ENCODE peak calls at places on chromosome 16, in eight cellular contexts. One of them, this sample, is unnamed.

GRCh38 chr16:80591071-80591935 is 50.5 kb downstream of the DYNLRB2 start:
- DNase-seq in foreskin fibroblast: no peak
- DNase-seq in adrenal gland: no peak
- DNase-seq in mucosa of descending colon: no peak
- DNase-seq in GM13976: no peak
- DNase-seq in uterus: no peak
- DNase-seq in AG10803: no peak
- DNase-seq in PC-3: no peak
- DNase-seq in this sample: no peak

GRCh38 chr16:1787322-1788094 is 4.7 kb downstream of the NUBP2 start:
- DNase-seq in PC-3: no peak
- DNase-seq in GM13976: no peak
- DNase-seq in foreskin fibroblast: no peak
- DNase-seq in uterus: no peak
- DNase-seq in mucosa of descending colon: peak; percentile 22
- DNase-seq in AG10803: no peak
- DNase-seq in adrenal gland: no peak
- DNase-seq in this sample: no peak

GRCh38 chr16:74450236-74450635 is 29.0 kb upstream of the CLEC18B start:
- DNase-seq in mucosa of descending colon: no peak
- DNase-seq in adrenal gland: no peak
- DNase-seq in PC-3: no peak
- DNase-seq in uterus: no peak
- DNase-seq in GM13976: no peak
- DNase-seq in foreskin fibroblast: no peak
- DNase-seq in AG10803: peak; percentile 32
- DNase-seq in this sample: no peak

GRCh38 chr16:2520784-2521577 is 810 bp downstream of the AMDHD2 start:
- DNase-seq in foreskin fibroblast: no peak
- DNase-seq in adrenal gland: no peak
- DNase-seq in mucosa of descending colon: peak; percentile 63
- DNase-seq in GM13976: peak; percentile 70
- DNase-seq in uterus: no peak
- DNase-seq in AG10803: no peak
- DNase-seq in PC-3: peak; percentile 76
- DNase-seq in this sample: no peak

GRCh38 chr16:72332926-72333325 is 161.0 kb upstream of the PMFBP1 start:
- DNase-seq in PC-3: no peak
- DNase-seq in uterus: no peak
- DNase-seq in foreskin fibroblast: no peak
- DNase-seq in mucosa of descending colon: no peak
- DNase-seq in AG10803: no peak
- DNase-seq in adrenal gland: no peak
- DNase-seq in GM13976: no peak
- DNase-seq in this sample: no peak

GRCh38 chr16:50932348-50932916 is 190.5 kb downstream of the CYLD start:
- DNase-seq in foreskin fibroblast: no peak
- DNase-seq in PC-3: no peak
- DNase-seq in adrenal gland: no peak
- DNase-seq in mucosa of descending colon: no peak
- DNase-seq in uterus: no peak
- DNase-seq in AG10803: no peak
- DNase-seq in GM13976: no peak
- DNase-seq in this sample: no peak

GRCh38 chr16:31130336-31130812 is 5.2 kb downstream of the PRSS8 start:
- DNase-seq in PC-3: no peak
- DNase-seq in adrenal gland: no peak
- DNase-seq in AG10803: no peak
- DNase-seq in foreskin fibroblast: no peak
- DNase-seq in mucosa of descending colon: peak; percentile 58
- DNase-seq in uterus: no peak
- DNase-seq in GM13976: no peak
- DNase-seq in this sample: no peak

GRCh38 chr16:3825103-3825502 is 55.4 kb downstream of the CREBBP start:
- DNase-seq in GM13976: no peak
- DNase-seq in foreskin fibroblast: peak; percentile 34
- DNase-seq in AG10803: peak; percentile 86
- DNase-seq in uterus: no peak
- DNase-seq in mucosa of descending colon: no peak
- DNase-seq in PC-3: peak; percentile 56
- DNase-seq in adrenal gland: no peak
- DNase-seq in this sample: peak; percentile 56

GRCh38 chr16:79053577-79053976 is 547.0 kb downstream of the MAF start:
- DNase-seq in adrenal gland: no peak
- DNase-seq in PC-3: no peak
- DNase-seq in AG10803: no peak
- DNase-seq in foreskin fibroblast: no peak
- DNase-seq in mucosa of descending colon: no peak
- DNase-seq in GM13976: no peak
- DNase-seq in uterus: no peak
- DNase-seq in this sample: no peak

GRCh38 chr16:4298761-4299522 is 16.9 kb upstream of the GLIS2 start:
- DNase-seq in uterus: peak; percentile 78
- DNase-seq in mucosa of descending colon: peak; percentile 89
- DNase-seq in foreskin fibroblast: peak; percentile 94
- DNase-seq in PC-3: peak; percentile 89
- DNase-seq in GM13976: peak; percentile 13
- DNase-seq in AG10803: peak; percentile 96
- DNase-seq in adrenal gland: peak; percentile 81
- DNase-seq in this sample: peak; percentile 93

GRCh38 chr16:53091508-53092211 is 36.9 kb downstream of the CHD9 start:
- DNase-seq in mucosa of descending colon: peak; percentile 45
- DNase-seq in AG10803: peak; percentile 91
- DNase-seq in foreskin fibroblast: peak; percentile 91
- DNase-seq in uterus: peak; percentile 77
- DNase-seq in PC-3: no peak
- DNase-seq in adrenal gland: peak; percentile 83
- DNase-seq in GM13976: peak; percentile 56
- DNase-seq in this sample: peak; percentile 89

GRCh38 chr16:54647731-54648221 is 282.9 kb upstream of the IRX5 start:
- DNase-seq in adrenal gland: no peak
- DNase-seq in uterus: no peak
- DNase-seq in AG10803: peak; percentile 90
- DNase-seq in mucosa of descending colon: no peak
- DNase-seq in foreskin fibroblast: no peak
- DNase-seq in GM13976: no peak
- DNase-seq in PC-3: no peak
- DNase-seq in this sample: no peak

GRCh38 chr16:66247516-66248089 is 118.9 kb upstream of the CDH5 start:
- DNase-seq in uterus: peak; percentile 73
- DNase-seq in foreskin fibroblast: no peak
- DNase-seq in adrenal gland: no peak
- DNase-seq in AG10803: no peak
- DNase-seq in mucosa of descending colon: no peak
- DNase-seq in PC-3: peak; percentile 9
- DNase-seq in GM13976: no peak
- DNase-seq in this sample: peak; percentile 19

GRCh38 chr16:14678748-14679497 is 15.2 kb downstream of the PLA2G10 start:
- DNase-seq in AG10803: no peak
- DNase-seq in adrenal gland: no peak
- DNase-seq in GM13976: no peak
- DNase-seq in PC-3: no peak
- DNase-seq in mucosa of descending colon: no peak
- DNase-seq in uterus: no peak
- DNase-seq in foreskin fibroblast: no peak
- DNase-seq in this sample: no peak
- TF ChIP-seq CTCF in AG10803: no peak
- TF ChIP-seq CTCF in adrenal gland: no peak
- TF ChIP-seq CTCF in GM13976: no peak
- TF ChIP-seq CTCF in PC-3: no peak
- TF ChIP-seq CTCF in mucosa of descending colon: no peak
- TF ChIP-seq CTCF in uterus: no peak
- TF ChIP-seq CTCF in foreskin fibroblast: no peak
- TF ChIP-seq CTCF in this sample: no peak

GRCh38 chr16:86520317-86521210 is 10.2 kb downstream of the FOXF1 start:
- DNase-seq in uterus: no peak
- DNase-seq in mucosa of descending colon: no peak
- DNase-seq in AG10803: no peak
- DNase-seq in adrenal gland: no peak
- DNase-seq in GM13976: no peak
- DNase-seq in PC-3: no peak
- DNase-seq in foreskin fibroblast: no peak
- DNase-seq in this sample: no peak
- TF ChIP-seq CTCF in uterus: no peak
- TF ChIP-seq CTCF in mucosa of descending colon: no peak
- TF ChIP-seq CTCF in AG10803: no peak
- TF ChIP-seq CTCF in adrenal gland: no peak
- TF ChIP-seq CTCF in GM13976: no peak
- TF ChIP-seq CTCF in PC-3: no peak
- TF ChIP-seq CTCF in foreskin fibroblast: no peak
- TF ChIP-seq CTCF in this sample: peak; percentile 4

GRCh38 chr16:55700961-55701360 is 45.2 kb downstream of the SLC6A2 start:
- DNase-seq in GM13976: no peak
- DNase-seq in adrenal gland: peak; percentile 31
- DNase-seq in AG10803: no peak
- DNase-seq in foreskin fibroblast: no peak
- DNase-seq in uterus: no peak
- DNase-seq in mucosa of descending colon: no peak
- DNase-seq in PC-3: no peak
- DNase-seq in this sample: no peak

GRCh38 chr16:55701442-55702319 is 45.9 kb downstream of the SLC6A2 start:
- DNase-seq in PC-3: peak; percentile 57
- DNase-seq in foreskin fibroblast: peak; percentile 21
- DNase-seq in AG10803: peak; percentile 37
- DNase-seq in uterus: peak; percentile 31
- DNase-seq in adrenal gland: peak; percentile 80
- DNase-seq in mucosa of descending colon: peak; percentile 66
- DNase-seq in GM13976: peak; percentile 62
- DNase-seq in this sample: peak; percentile 33

GRCh38 chr16:55700067-55700466 is 44.3 kb downstream of the SLC6A2 start:
- DNase-seq in uterus: no peak
- DNase-seq in AG10803: no peak
- DNase-seq in adrenal gland: peak; percentile 30
- DNase-seq in mucosa of descending colon: no peak
- DNase-seq in foreskin fibroblast: no peak
- DNase-seq in PC-3: no peak
- DNase-seq in GM13976: no peak
- DNase-seq in this sample: no peak

GRCh38 chr16:55706739-55707487 is 51.1 kb downstream of the SLC6A2 start:
- DNase-seq in adrenal gland: peak; percentile 45
- DNase-seq in mucosa of descending colon: no peak
- DNase-seq in foreskin fibroblast: no peak
- DNase-seq in GM13976: no peak
- DNase-seq in AG10803: no peak
- DNase-seq in uterus: no peak
- DNase-seq in PC-3: no peak
- DNase-seq in this sample: no peak

DNA sequence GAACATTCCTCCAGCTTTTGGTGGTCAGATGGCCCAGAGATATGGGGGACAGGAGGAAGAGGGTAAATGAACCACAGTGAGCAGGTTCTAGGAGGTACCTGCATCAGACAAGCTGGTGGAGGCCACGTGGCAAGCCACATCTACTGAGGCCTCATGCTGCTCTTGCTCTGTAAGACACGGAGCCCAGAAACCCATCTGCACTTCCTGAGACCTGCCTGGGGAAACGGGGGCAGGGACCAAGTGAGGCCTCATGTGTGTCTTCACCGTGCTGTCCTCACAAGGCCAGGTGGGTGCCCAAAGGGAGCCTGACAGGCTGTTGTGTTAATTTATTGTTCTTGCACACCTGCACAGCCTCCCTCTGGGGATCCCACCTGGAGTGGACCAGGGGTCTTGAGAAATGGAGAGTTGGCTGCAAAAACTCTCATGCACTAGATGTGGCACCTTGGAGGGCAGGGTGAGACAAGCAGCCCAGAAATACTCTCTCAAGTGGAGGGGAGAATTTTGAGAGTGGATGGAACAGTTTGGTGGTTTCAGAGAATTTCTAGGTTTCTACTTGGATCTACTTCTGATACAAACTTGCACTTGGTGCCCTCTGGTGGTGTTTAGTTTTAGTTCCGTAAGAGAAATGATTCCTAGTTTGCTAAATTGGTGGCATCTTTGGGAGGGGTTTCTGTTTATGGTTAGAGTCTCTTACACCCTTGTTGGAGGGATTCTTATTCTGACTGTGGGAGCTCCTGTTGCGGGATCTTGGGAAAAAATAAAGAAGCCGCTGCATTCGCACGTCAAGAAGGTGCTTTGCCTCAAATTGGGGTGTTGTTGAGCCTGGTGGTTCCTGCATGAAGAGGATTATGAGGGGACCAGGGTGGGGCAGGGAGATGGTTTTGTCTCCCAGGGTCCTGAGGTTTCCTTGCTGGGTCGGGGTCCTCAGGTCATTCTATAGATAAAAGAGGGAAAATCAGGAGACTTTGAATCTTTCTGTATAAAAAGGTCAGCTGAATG is 47.5 kb downstream of the SLC6A2 start:
- DNase-seq in uterus: no peak
- DNase-seq in foreskin fibroblast: peak; percentile 27
- DNase-seq in GM13976: peak; percentile 38
- DNase-seq in AG10803: peak; percentile 76
- DNase-seq in adrenal gland: peak; percentile 50
- DNase-seq in mucosa of descending colon: no peak
- DNase-seq in PC-3: peak; percentile 61
- DNase-seq in this sample: peak; percentile 56
- TF ChIP-seq CTCF in uterus: peak; percentile 47
- TF ChIP-seq CTCF in foreskin fibroblast: peak; percentile 42
- TF ChIP-seq CTCF in GM13976: peak; percentile 22
- TF ChIP-seq CTCF in AG10803: peak; percentile 79
- TF ChIP-seq CTCF in adrenal gland: peak; percentile 60
- TF ChIP-seq CTCF in mucosa of descending colon: no peak
- TF ChIP-seq CTCF in PC-3: peak; percentile 60
- TF ChIP-seq CTCF in this sample: peak; percentile 83

DNA sequence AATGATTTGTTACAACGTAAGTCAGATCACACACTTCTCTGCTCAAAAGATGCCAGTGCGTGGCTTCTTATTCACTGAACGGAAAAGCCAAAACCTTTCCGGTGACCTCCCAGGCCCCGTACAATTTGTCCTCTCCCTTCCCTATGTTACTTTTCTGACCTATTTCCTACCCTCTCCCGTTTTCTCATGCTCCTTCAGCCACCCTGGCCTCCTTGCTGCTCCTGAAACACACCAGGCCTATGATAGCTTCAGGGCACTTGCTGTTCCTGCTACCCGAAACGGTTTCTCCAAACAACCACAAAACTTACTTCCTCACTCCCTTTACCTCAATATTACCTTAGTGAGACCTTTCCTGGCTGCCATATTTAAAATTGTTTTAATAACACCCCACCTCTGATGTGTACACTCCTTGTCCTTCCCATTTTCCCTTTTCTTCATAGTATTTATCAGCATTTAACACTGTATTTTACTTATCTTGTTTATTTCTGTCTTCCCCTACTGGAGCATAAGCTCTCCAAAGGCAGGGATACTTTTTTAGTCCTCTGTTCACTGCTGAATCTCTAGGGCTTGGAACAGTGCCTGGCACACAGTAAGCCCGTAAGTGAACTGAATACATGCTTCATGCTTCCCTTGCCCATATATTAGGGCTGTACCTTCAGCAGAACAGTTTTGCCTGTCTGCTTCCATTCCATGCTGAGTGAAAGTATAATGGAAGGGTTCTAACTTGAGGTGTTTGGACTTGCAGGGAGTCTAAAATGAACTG is 10.9 kb upstream of the ARL2BP start:
- DNase-seq in foreskin fibroblast: no peak
- DNase-seq in PC-3: no peak
- DNase-seq in mucosa of descending colon: no peak
- DNase-seq in AG10803: no peak
- DNase-seq in adrenal gland: no peak
- DNase-seq in uterus: no peak
- DNase-seq in GM13976: no peak
- DNase-seq in this sample: no peak
- TF ChIP-seq CTCF in foreskin fibroblast: no peak
- TF ChIP-seq CTCF in PC-3: no peak
- TF ChIP-seq CTCF in mucosa of descending colon: no peak
- TF ChIP-seq CTCF in AG10803: no peak
- TF ChIP-seq CTCF in adrenal gland: no peak
- TF ChIP-seq CTCF in uterus: no peak
- TF ChIP-seq CTCF in GM13976: no peak
- TF ChIP-seq CTCF in this sample: no peak

GRCh38 chr16:14286381-14287230 is 215.5 kb downstream of the MRTFB start:
- DNase-seq in adrenal gland: peak; percentile 56
- DNase-seq in GM13976: peak; percentile 59
- DNase-seq in uterus: no peak
- DNase-seq in foreskin fibroblast: no peak
- DNase-seq in mucosa of descending colon: peak; percentile 48
- DNase-seq in PC-3: no peak
- DNase-seq in AG10803: no peak
- DNase-seq in this sample: no peak
- TF ChIP-seq CTCF in adrenal gland: no peak
- TF ChIP-seq CTCF in GM13976: no peak
- TF ChIP-seq CTCF in uterus: no peak
- TF ChIP-seq CTCF in foreskin fibroblast: no peak
- TF ChIP-seq CTCF in mucosa of descending colon: no peak
- TF ChIP-seq CTCF in PC-3: no peak
- TF ChIP-seq CTCF in AG10803: no peak
- TF ChIP-seq CTCF in this sample: no peak